ENCODE peak calls at places on chromosomes 4 and X, in nine cellular contexts. U is iPS DF 19.7; Z is EL; E is CD4-positive, CD25-positive, alpha-beta regulatory T cell; J is iris pigment epithelial cell; T is astrocyte of the spinal cord; Q is germinal center; I is lung; M is lower lobe of right lung. O is an unnamed sample.

GRCh38 chr4:168634276-168634802 is 137.5 kb downstream of the PALLD start:
- DNase-seq in U (no peak), Z (peak), E (no peak), J (peak), T (peak), Q (no peak), I (no peak), M (no peak), O (no peak)

GRCh38 chrX:150828785-150829184 is 69.7 kb downstream of the CD99L2 start:
- DNase-seq in U (no peak), Z (no peak), E (no peak), J (no peak), T (no peak), Q (no peak), I (no peak), M (no peak), O (no peak)

GRCh38 chr4:168630445-168631187 is 133.8 kb downstream of the PALLD start:
- DNase-seq in U (no peak), Z (peak), E (no peak), J (peak), T (peak), Q (no peak), I (no peak), M (no peak), O (no peak)

GRCh38 chr4:81650871-81651270 is 179.2 kb upstream of the RASGEF1B start:
- DNase-seq in U (no peak), Z (no peak), E (no peak), J (no peak), T (no peak), Q (no peak), I (no peak), M (no peak), O (no peak)

GRCh38 chrX:15675490-15675921 is 10.9 kb upstream of the CLTRN start:
- DNase-seq in U (no peak), Z (no peak), E (peak), J (no peak), T (no peak), Q (peak), I (peak), M (peak), O (peak)

GRCh38 chrX:129013574-129013973 is 509.7 kb downstream of the SMARCA1 start:
- DNase-seq in U (no peak), Z (no peak), E (no peak), J (no peak), T (no peak), Q (no peak), I (no peak), M (no peak), O (no peak)

GRCh38 chrX:119817130-119817690 is 25.8 kb upstream of the RPL39 start:
- DNase-seq in U (no peak), Z (no peak), E (no peak), J (peak), T (no peak), Q (no peak), I (no peak), M (no peak), O (no peak)

GRCh38 chr4:41913509-41913908 is 21.7 kb upstream of the TMEM33 start:
- DNase-seq in U (no peak), Z (peak), E (peak), J (no peak), T (no peak), Q (no peak), I (no peak), M (no peak), O (no peak)

GRCh38 chr4:125432078-125432477 is 117.3 kb downstream of the FAT4 start:
- DNase-seq in U (peak), Z (peak), E (no peak), J (peak), T (peak), Q (no peak), I (no peak), M (no peak), O (no peak)